ENCODE peak calls at places on chromosomes 7 and 10, in nine cellular contexts. G is transverse colon, H is Caco-2, Y is heart left ventricle, R is Panc1, P is heart right ventricle, A is mammary epithelial cell, C is breast epithelium, J is pancreas. Q is an unnamed sample. For H3K36me3 and H3K27me3, the result is how much of the 10 kb centered on the place peaks cover.

GRCh38 chr7:15821484-15822122 is 135.1 kb upstream of the MEOX2 start:
- DNase-seq in G (no peak), H (no peak), Y (no peak), R (no peak), P (no peak), A (no peak), C (no peak), J (no peak), Q (no peak)

GRCh38 chr10:24238527-24239247 is 29.7 kb downstream of the KIAA1217 start:
- DNase-seq in G (peak), H (peak), Y (no peak), R (no peak), P (no peak), A (peak), C (no peak), J (no peak), Q (no peak)

GRCh38 chr10:47060356-47060755 is 149.1 kb downstream of the PTPN20 start:
- DNase-seq in G (no peak), H (no peak), Y (no peak), R (no peak), P (no peak), A (no peak), C (no peak), J (no peak), Q (no peak)

GRCh38 chr7:25597881-25598456 is 369.7 kb upstream of the NPVF start:
- DNase-seq in G (no peak), H (no peak), Y (no peak), R (no peak), P (no peak), A (no peak), C (no peak), J (peak), Q (no peak)

GRCh38 chr7:116356333-116356965 is 143.1 kb upstream of the CAV2 start:
- DNase-seq in G (no peak), H (no peak), Y (no peak), R (no peak), P (no peak), A (no peak), C (no peak), J (no peak), Q (no peak)

GRCh38 chr7:66913118-66914049 is 7.6 kb upstream of the TMEM248 start:
- DNase-seq in G (no peak), H (peak), Y (no peak), R (no peak), P (no peak), A (no peak), C (no peak), J (no peak), Q (no peak)

GRCh38 chr10:3477683-3478082 is 305.1 kb upstream of the PITRM1 start:
- DNase-seq in G (no peak), H (no peak), Y (no peak), R (no peak), P (no peak), A (peak), C (no peak), J (no peak), Q (no peak)

GRCh38 chr7:156811706-156812105 is 81.3 kb downstream of the LMBR1 start:
- DNase-seq in G (no peak), H (no peak), Y (no peak), R (no peak), P (no peak), A (no peak), C (no peak), J (no peak), Q (no peak)

GRCh38 chr10:75658496-75658895 is 227.1 kb downstream of the LRMDA start:
- DNase-seq in G (no peak), H (no peak), Y (no peak), R (no peak), P (no peak), A (no peak), C (no peak), J (no peak), Q (no peak)

GRCh38 chr7:89308535-89308934 is 513.0 kb upstream of the TEX47 start:
- DNase-seq in G (no peak), H (no peak), Y (no peak), R (no peak), P (no peak), A (no peak), C (no peak), J (no peak), Q (no peak)

GRCh38 chr10:89217057-89217990 is 10.2 kb upstream of the CH25H start:
- DNase-seq in G (peak), H (no peak), Y (no peak), R (peak), P (no peak), A (peak), C (no peak), J (peak), Q (no peak)

GRCh38 chr10:114479307-114479706 is 75.0 kb upstream of the AFAP1L2 start:
- DNase-seq in G (no peak), H (no peak), Y (peak), R (no peak), P (no peak), A (no peak), C (no peak), J (no peak), Q (no peak)

GRCh38 chr7:125412890-125413665 is 483.5 kb upstream of the POT1 start:
- DNase-seq in G (no peak), H (no peak), Y (no peak), R (no peak), P (no peak), A (no peak), C (no peak), J (no peak), Q (no peak)

GRCh38 chr10:46545861-46546590 is 10.4 kb downstream of the GPRIN2 start:
- DNase-seq in G (no peak), H (peak), Y (peak), R (no peak), P (no peak), A (no peak), C (no peak), J (peak), Q (no peak)

GRCh38 chr10:103238506-103239252 is 7.0 kb upstream of the RPEL1 start:
- DNase-seq in G (peak), H (peak), Y (no peak), R (no peak), P (no peak), A (peak), C (peak), J (no peak), Q (no peak)

GRCh38 chr10:100138921-100139496 is 46.8 kb downstream of the ERLIN1 start:
- DNase-seq in G (no peak), H (no peak), Y (no peak), R (no peak), P (no peak), A (no peak), C (no peak), J (no peak), Q (no peak)

GRCh38 chr10:65314253-65314652 is 1611.6 kb upstream of the LRRTM3 start:
- DNase-seq in G (no peak), H (no peak), Y (no peak), R (no peak), P (no peak), A (no peak), C (no peak), J (no peak), Q (no peak)

GRCh38 chr7:31432831-31433340 is 81.0 kb upstream of the ITPRID1 start:
- DNase-seq in G (no peak), H (no peak), Y (no peak), R (no peak), P (no peak), A (peak), C (no peak), J (no peak), Q (no peak)

GRCh38 chr7:1564603-1565022 is 5.2 kb downstream of the PSMG3 start:
- DNase-seq in G (no peak), H (no peak), Y (no peak), R (no peak), P (no peak), A (no peak), C (no peak), J (no peak), Q (no peak)

GRCh38 chr7:13991791-13992620 is 2.5 kb upstream of the ETV1 start:
- DNase-seq in G (no peak), H (no peak), Y (no peak), R (no peak), P (no peak), A (no peak), C (no peak), J (no peak), Q (no peak)

GRCh38 chr7:103439661-103440060 is 6.3 kb downstream of the SLC26A5 start:
- DNase-seq in G (no peak), H (no peak), Y (no peak), R (no peak), P (no peak), A (no peak), C (no peak), J (no peak), Q (no peak)

GRCh38 chr10:68435803-68436202 is 28.7 kb upstream of the RUFY2 start:
- DNase-seq in G (no peak), H (no peak), Y (no peak), R (no peak), P (no peak), A (no peak), C (no peak), J (no peak), Q (no peak)

GRCh38 chr10:68434657-68435056 is 27.6 kb upstream of the RUFY2 start:
- DNase-seq in G (no peak), H (no peak), Y (no peak), R (no peak), P (no peak), A (peak), C (no peak), J (no peak), Q (no peak)
- H3K36me3 ChIP-seq in G (under half), H (under half), Y (under half), R (under half), P (under half), A (under half), C (under half), J (under half), Q (under half)

DNA sequence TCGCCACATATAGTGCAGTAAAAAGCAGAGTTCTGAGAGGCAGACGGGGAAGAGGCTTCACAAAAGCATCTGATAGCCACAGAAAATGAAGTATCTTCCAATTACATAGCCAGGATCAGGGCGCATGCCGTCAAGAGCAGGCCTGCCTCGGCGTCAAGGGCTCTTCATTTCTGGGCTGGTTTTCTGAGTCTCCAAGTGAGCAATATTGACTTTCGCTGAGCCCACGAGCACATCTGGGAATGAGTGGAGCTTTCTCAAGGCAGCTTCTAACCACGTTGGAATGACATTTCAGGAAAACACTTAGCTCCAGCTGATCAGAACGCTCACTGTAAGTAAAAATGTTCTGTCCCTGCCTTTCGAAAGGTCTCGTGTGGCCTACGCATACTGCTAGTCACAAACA is 51.9 kb downstream of the CLRN3 start:
- DNase-seq in G (no peak), H (no peak), Y (no peak), R (no peak), P (no peak), A (no peak), C (no peak), J (no peak), Q (no peak)
- H3K27me3 ChIP-seq in G (under half), H (under half), Y (under half), R (under half), P (under half), A (under half), C (under half), J (under half), Q (under half)

GRCh38 chr10:110857265-110858158 is 14.2 kb upstream of the PDCD4 start:
- DNase-seq in G (peak), H (peak), Y (no peak), R (no peak), P (no peak), A (no peak), C (no peak), J (no peak), Q (no peak)

GRCh38 chr10:110852255-110852896 is 19.4 kb upstream of the PDCD4 start:
- DNase-seq in G (no peak), H (no peak), Y (no peak), R (no peak), P (no peak), A (peak), C (peak), J (no peak), Q (no peak)

GRCh38 chr10:110850990-110851389 is 20.7 kb upstream of the PDCD4 start:
- DNase-seq in G (no peak), H (no peak), Y (no peak), R (no peak), P (no peak), A (peak), C (no peak), J (no peak), Q (no peak)

GRCh38 chr10:110850099-110850498 is 21.6 kb upstream of the PDCD4 start:
- DNase-seq in G (no peak), H (no peak), Y (no peak), R (no peak), P (no peak), A (no peak), C (no peak), J (no peak), Q (no peak)

GRCh38 chr10:110852897-110853296 is 18.8 kb upstream of the PDCD4 start:
- DNase-seq in G (no peak), H (no peak), Y (no peak), R (no peak), P (no peak), A (peak), C (no peak), J (no peak), Q (no peak)
- H3K4me3 ChIP-seq in G (no peak), H (no peak), Y (no peak), R (no peak), P (no peak), A (no peak), C (no peak), J (no peak), Q (no peak)

GRCh38 chr10:69363666-69364065 is 53.1 kb downstream of the TACR2 start:
- DNase-seq in G (no peak), H (no peak), Y (no peak), R (no peak), P (no peak), A (no peak), C (no peak), J (no peak), Q (no peak)
- H3K36me3 ChIP-seq in G (under half), H (under half), Y (under half), R (under half), P (under half), A (under half), C (under half), J (under half), Q (under half)

GRCh38 chr7:100606313-100606712 is 4.2 kb downstream of the PCOLCE start:
- DNase-seq in G (no peak), H (no peak), Y (no peak), R (no peak), P (no peak), A (no peak), C (no peak), J (no peak), Q (no peak)
- H3K27me3 ChIP-seq in G (under half), H (under half), Y (under half), R (under half), P (under half), A (under half), C (under half), J (under half), Q (under half)

GRCh38 chr7:36175872-36176271 is 22.8 kb downstream of the EEPD1 start:
- DNase-seq in G (peak), H (no peak), Y (peak), R (no peak), P (peak), A (no peak), C (no peak), J (no peak), Q (no peak)
- H3K4me3 ChIP-seq in G (no peak), H (no peak), Y (no peak), R (no peak), P (no peak), A (no peak), C (no peak), J (no peak), Q (no peak)

Q was measured in BJ.